ENCODE peak calls at places on chromosomes 3 and 15, in four cellular contexts. R, F, V and P are unnamed samples.

GRCh38 chr3:71099997-71100719 is 483.4 kb downstream of the FOXP1 start:
- DNase-seq in R (no peak), F (no peak), V (no peak), P (no peak)

GRCh38 chr15:75024102-75024636 is 779 bp downstream of the PPCDC start:
- DNase-seq in R (no peak), F (peak), V (peak), P (peak)

GRCh38 chr15:60128000-60128376 is 123.9 kb downstream of the FOXB1 start:
- DNase-seq in R (no peak), F (peak), V (no peak), P (no peak)

GRCh38 chr15:89416339-89417183 is 79.8 kb downstream of the RHCG start:
- DNase-seq in R (peak), F (peak), V (peak), P (peak)

GRCh38 chr3:77539677-77540076 is 499.8 kb downstream of the ROBO2 start:
- DNase-seq in R (no peak), F (no peak), V (no peak), P (no peak)

GRCh38 chr15:100437261-100437660 is 91.5 kb downstream of the CERS3 start:
- DNase-seq in R (no peak), F (no peak), V (no peak), P (no peak)

GRCh38 chr3:126136428-126137220 is 43.8 kb downstream of the ALDH1L1 start:
- DNase-seq in R (no peak), F (no peak), V (no peak), P (no peak)

GRCh38 chr15:81992523-81992922 is 53.3 kb downstream of the MEX3B start:
- DNase-seq in R (no peak), F (no peak), V (no peak), P (no peak)

GRCh38 chr3:33103480-33103879 is 6.5 kb upstream of the GLB1 start:
- DNase-seq in R (no peak), F (no peak), V (no peak), P (no peak)

GRCh38 chr3:106379251-106379750 is 510.5 kb upstream of the CBLB start:
- DNase-seq in R (no peak), F (no peak), V (no peak), P (no peak)

GRCh38 chr3:61524933-61525332 is 36.4 kb upstream of the PTPRG start:
- DNase-seq in R (no peak), F (no peak), V (no peak), P (no peak)

GRCh38 chr3:62922326-62922725 is 47.1 kb upstream of the CADPS start:
- DNase-seq in R (no peak), F (no peak), V (no peak), P (no peak)

GRCh38 chr3:174951498-174951897 is 92.4 kb downstream of the NAALADL2 start:
- DNase-seq in R (no peak), F (no peak), V (no peak), P (no peak)

GRCh38 chr3:13708871-13709595 is 160.1 kb downstream of the FBLN2 start:
- DNase-seq in R (no peak), F (no peak), V (no peak), P (no peak)

GRCh38 chr15:51121118-51121517 is 26.4 kb upstream of the TNFAIP8L3 start:
- DNase-seq in R (peak), F (peak), V (peak), P (no peak)

GRCh38 chr3:117019082-117019713 is 309.6 kb downstream of the TUSC7 start:
- DNase-seq in R (no peak), F (peak), V (peak), P (peak)

GRCh38 chr3:129490273-129490675 is 38.2 kb upstream of the RHO start:
- DNase-seq in R (peak), F (peak), V (peak), P (peak)

GRCh38 chr3:139868773-139869172 is 66.2 kb upstream of the CLSTN2 start:
- DNase-seq in R (no peak), F (no peak), V (no peak), P (no peak)

GRCh38 chr3:196778755-196779154 is 39.1 kb downstream of the PAK2 start:
- DNase-seq in R (no peak), F (peak), V (no peak), P (no peak)

GRCh38 chr3:31406901-31407300 is 125.8 kb upstream of the STT3B start:
- DNase-seq in R (no peak), F (no peak), V (no peak), P (no peak)

GRCh38 chr3:71109977-71110285 is 473.6 kb downstream of the FOXP1 start:
- DNase-seq in R (no peak), F (no peak), V (no peak), P (no peak)

GRCh38 chr15:73935547-73935946 is 9.3 kb downstream of the LOXL1 start:
- DNase-seq in R (no peak), F (peak), V (no peak), P (no peak)

GRCh38 chr3:185353823-185354614 is 8.9 kb upstream of the MAP3K13 start:
- DNase-seq in R (peak), F (peak), V (peak), P (peak)

GRCh38 chr15:78024141-78024567 is 53.4 kb downstream of the TBC1D2B start:
- DNase-seq in R (no peak), F (peak), V (no peak), P (no peak)

GRCh38 chr15:51681303-51681963 is at the start of gene SCG3:
- DNase-seq in R (peak), F (peak), V (peak), P (peak)

GRCh38 chr3:99950921-99951320 is 133.3 kb downstream of the CMSS1 start:
- DNase-seq in R (no peak), F (no peak), V (no peak), P (no peak)

GRCh38 chr3:149368201-149368849 is 9.1 kb downstream of the TM4SF1 start:
- DNase-seq in R (no peak), F (peak), V (no peak), P (no peak)

GRCh38 chr3:101676765-101677435 is at the start of gene ZBTB11:
- DNase-seq in R (peak), F (peak), V (peak), P (no peak)
- TF ChIP-seq POLR2A in R (no peak), F (peak), V (peak), P (peak)

GRCh38 chr3:179653106-179653776 is 401 bp downstream of the USP13 start:
- DNase-seq in R (peak), F (peak), V (peak), P (peak)
- TF ChIP-seq POLR2A in R (no peak), F (no peak), V (no peak), P (no peak)

GRCh38 chr15:93245616-93246122 is 156.7 kb upstream of the RGMA start:
- DNase-seq in R (no peak), F (no peak), V (no peak), P (no peak)

GRCh38 chr15:93246266-93247242 is 157.5 kb upstream of the RGMA start:
- DNase-seq in R (no peak), F (no peak), V (no peak), P (no peak)

GRCh38 chr15:93250212-93250611 is 161.2 kb upstream of the RGMA start:
- DNase-seq in R (no peak), F (no peak), V (no peak), P (no peak)

GRCh38 chr15:93249599-93249998 is 160.6 kb upstream of the RGMA start:
- DNase-seq in R (no peak), F (no peak), V (no peak), P (no peak)

GRCh38 chr15:93247466-93248121 is 158.6 kb upstream of the RGMA start:
- DNase-seq in R (no peak), F (no peak), V (no peak), P (no peak)
- TF ChIP-seq POLR2A in R (no peak), F (no peak), V (no peak), P (no peak)

DNA sequence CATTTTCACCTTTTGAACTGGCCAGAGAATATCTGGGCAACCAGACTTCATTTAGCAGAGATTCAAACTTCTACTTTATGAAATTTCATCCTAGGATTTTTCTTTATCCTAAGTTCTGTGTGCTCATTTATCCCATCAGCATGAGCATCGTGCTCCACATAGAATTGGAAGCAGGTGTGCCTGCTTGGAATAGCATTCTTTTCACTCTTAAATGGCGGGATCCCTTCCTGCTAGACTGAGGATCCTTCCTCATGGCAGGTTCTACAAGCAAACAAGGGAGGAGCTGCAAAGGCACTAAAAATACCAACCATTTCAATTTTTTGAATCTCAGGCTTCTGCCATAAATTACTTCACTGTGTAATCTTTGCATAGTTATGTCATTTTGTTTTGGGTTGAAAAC is 74.6 kb upstream of the FLNB start:
- DNase-seq in R (no peak), F (no peak), V (no peak), P (no peak)
- TF ChIP-seq POLR2A in R (no peak), F (no peak), V (no peak), P (no peak)

DNA sequence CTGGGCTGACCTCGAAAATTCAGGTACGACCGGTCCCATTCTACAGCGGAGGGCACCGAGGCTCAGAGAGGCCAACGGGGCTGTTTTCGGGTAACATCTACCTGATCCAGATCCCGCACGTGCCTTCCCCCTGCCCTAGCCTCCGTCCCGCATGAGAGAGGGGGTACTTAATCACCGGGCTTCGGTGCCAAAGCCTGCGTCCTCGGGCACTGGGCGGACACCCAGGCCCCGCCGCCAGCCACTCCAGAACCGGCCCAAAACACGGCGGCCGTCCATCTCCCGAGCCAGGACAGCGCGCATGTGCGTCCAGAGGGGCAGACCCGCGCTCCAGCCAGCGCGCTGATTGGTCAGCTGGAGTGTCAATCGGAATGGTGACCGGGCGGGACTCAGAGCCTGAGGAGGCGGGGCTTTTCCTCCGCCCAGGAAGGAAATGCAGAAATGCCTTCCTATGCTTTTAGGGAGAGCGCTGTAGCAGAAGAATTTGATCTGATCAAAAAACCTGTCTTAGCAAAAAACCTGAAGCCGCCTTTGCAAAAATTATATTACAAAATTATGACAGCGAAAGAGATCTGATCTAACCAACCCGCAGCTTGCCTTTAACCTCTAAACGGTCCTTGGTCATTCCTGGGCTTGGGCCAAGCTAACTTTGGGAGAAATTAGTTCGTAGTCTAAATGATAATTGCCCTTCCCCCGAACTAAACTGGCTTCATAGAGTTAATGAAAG is at the start of gene RPUSD3:
- DNase-seq in R (peak), F (peak), V (peak), P (peak)
- TF ChIP-seq POLR2A in R (peak), F (no peak), V (peak), P (peak)

DNA sequence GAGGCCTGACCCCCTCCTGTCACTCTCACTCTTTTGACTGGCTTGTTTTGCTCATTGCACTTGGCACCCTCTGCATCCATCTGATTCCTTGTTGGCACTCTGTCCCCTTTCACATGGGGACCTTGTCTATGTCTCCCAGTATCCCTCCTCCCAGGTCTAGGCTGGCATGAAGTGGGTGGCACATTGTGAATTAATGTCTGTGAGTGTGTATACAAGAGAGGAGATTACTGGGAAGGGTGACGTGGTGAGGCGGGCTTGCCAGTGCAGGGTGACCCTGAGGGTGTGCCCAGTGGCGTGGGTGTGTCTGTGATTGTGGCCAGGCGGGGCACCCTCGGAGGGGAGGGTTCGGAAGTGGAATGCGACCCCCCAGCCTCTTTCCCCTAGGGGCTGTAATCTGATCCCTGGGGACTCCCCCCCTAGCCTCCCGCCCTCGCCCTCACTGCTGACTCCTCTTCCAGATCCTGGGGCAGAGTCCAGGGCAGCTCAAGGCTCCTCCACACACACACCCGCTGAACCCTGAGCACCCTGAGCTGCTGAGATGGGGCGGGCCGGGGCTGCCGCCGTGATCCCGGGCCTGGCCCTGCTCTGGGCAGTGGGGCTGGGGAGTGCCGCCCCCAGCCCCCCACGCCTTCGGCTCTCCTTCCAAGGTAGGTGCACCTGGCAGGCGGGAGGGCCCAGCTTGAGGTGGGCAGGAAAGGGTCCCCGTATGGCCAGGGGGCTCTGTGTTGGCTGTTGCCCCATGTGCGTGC is at the start of gene SEMA3B:
- DNase-seq in R (no peak), F (no peak), V (peak), P (no peak)
- TF ChIP-seq POLR2A in R (peak), F (no peak), V (no peak), P (no peak)